ENCODE peak calls at places on chromosome 1, in five cellular contexts. C is CD8-positive, alpha-beta T cell; B is fibroblast of lung; Q is brain microvascular endothelial cell; S is GM23338. E is an unnamed sample.

GRCh38 chr1:108861566-108861965 is 4.7 kb upstream of the AKNAD1 start:
- DNase-seq in C (no peak), B (no peak), Q (no peak), S (no peak), E (no peak)

GRCh38 chr1:220544901-220545303 is 17.0 kb downstream of the MARK1 start:
- DNase-seq in C (no peak), B (peak; percentile 22), Q (no peak), S (peak; percentile 67), E (no peak)

GRCh38 chr1:239717097-239718051 is 331.0 kb downstream of the CHRM3 start:
- DNase-seq in C (no peak), B (no peak), Q (peak; percentile 30), S (no peak), E (no peak)

GRCh38 chr1:115262886-115263285 is 75.2 kb downstream of the NGF start:
- DNase-seq in C (no peak), B (peak; percentile 64), Q (peak; percentile 24), S (no peak), E (no peak)

GRCh38 chr1:108643492-108644333 is 17.2 kb downstream of the HENMT1 start:
- DNase-seq in C (no peak), B (peak; percentile 86), Q (peak; percentile 61), S (peak; percentile 80), E (no peak)

GRCh38 chr1:98340511-98340910 is 321.0 kb upstream of the SNX7 start:
- DNase-seq in C (no peak), B (peak; percentile 25), Q (peak; percentile 38), S (no peak), E (no peak)

GRCh38 chr1:70156529-70157120 is 48.8 kb downstream of the LRRC40 start:
- DNase-seq in C (no peak), B (no peak), Q (peak; percentile 58), S (no peak), E (no peak)

GRCh38 chr1:156099282-156099681 is 15.2 kb upstream of the LMNA start:
- DNase-seq in C (no peak), B (no peak), Q (no peak), S (no peak), E (no peak)

GRCh38 chr1:38029725-38030511 is 16.7 kb downstream of the POU3F1 start:
- DNase-seq in C (no peak), B (peak; percentile 57), Q (peak; percentile 64), S (peak; percentile 53), E (no peak)

GRCh38 chr1:12088607-12089006 is 25.5 kb downstream of the TNFRSF8 start:
- DNase-seq in C (peak; percentile 8), B (no peak), Q (no peak), S (no peak), E (no peak)

GRCh38 chr1:11539850-11540772 is 61.2 kb downstream of the DISP3 start:
- DNase-seq in C (no peak), B (no peak), Q (no peak), S (no peak), E (no peak)

GRCh38 chr1:204420039-204421004 is 8.7 kb upstream of the PPP1R15B start:
- DNase-seq in C (no peak), B (no peak), Q (no peak), S (peak; percentile 31), E (no peak)

GRCh38 chr1:90821152-90821792 is 104.2 kb upstream of the BARHL2 start:
- DNase-seq in C (no peak), B (no peak), Q (no peak), S (no peak), E (no peak)

GRCh38 chr1:25917996-25918395 is 11.8 kb upstream of the STMN1 start:
- DNase-seq in C (no peak), B (no peak), Q (peak; percentile 22), S (no peak), E (no peak)

GRCh38 chr1:228978486-228979324 is 243.4 kb downstream of the RHOU start:
- DNase-seq in C (no peak), B (peak; percentile 60), Q (no peak), S (peak; percentile 34), E (no peak)

GRCh38 chr1:12556368-12556930 is 61.6 kb downstream of the DHRS3 start:
- DNase-seq in C (no peak), B (peak; percentile 87), Q (peak; percentile 88), S (peak; percentile 49), E (no peak)

GRCh38 chr1:19744335-19744743 is 55.4 kb downstream of the TMCO4 start:
- DNase-seq in C (no peak), B (no peak), Q (no peak), S (no peak), E (no peak)

GRCh38 chr1:59135761-59136255 is 161.1 kb upstream of the FGGY start:
- DNase-seq in C (no peak), B (no peak), Q (no peak), S (no peak), E (no peak)

GRCh38 chr1:244603498-244603897 is 49.4 kb upstream of the DESI2 start:
- DNase-seq in C (no peak), B (peak; percentile 65), Q (peak; percentile 12), S (peak; percentile 56), E (no peak)

GRCh38 chr1:201496296-201496690 is 10.6 kb downstream of the CSRP1 start:
- DNase-seq in C (no peak), B (no peak), Q (no peak), S (no peak), E (no peak)

GRCh38 chr1:201498621-201499020 is 8.3 kb downstream of the CSRP1 start:
- DNase-seq in C (no peak), B (no peak), Q (no peak), S (no peak), E (no peak)

GRCh38 chr1:201497935-201498509 is 8.9 kb downstream of the CSRP1 start:
- DNase-seq in C (no peak), B (no peak), Q (no peak), S (no peak), E (no peak)

GRCh38 chr1:201493757-201494617 is 12.9 kb downstream of the CSRP1 start:
- DNase-seq in C (no peak), B (peak; percentile 74), Q (peak; percentile 57), S (no peak), E (no peak)

DNA sequence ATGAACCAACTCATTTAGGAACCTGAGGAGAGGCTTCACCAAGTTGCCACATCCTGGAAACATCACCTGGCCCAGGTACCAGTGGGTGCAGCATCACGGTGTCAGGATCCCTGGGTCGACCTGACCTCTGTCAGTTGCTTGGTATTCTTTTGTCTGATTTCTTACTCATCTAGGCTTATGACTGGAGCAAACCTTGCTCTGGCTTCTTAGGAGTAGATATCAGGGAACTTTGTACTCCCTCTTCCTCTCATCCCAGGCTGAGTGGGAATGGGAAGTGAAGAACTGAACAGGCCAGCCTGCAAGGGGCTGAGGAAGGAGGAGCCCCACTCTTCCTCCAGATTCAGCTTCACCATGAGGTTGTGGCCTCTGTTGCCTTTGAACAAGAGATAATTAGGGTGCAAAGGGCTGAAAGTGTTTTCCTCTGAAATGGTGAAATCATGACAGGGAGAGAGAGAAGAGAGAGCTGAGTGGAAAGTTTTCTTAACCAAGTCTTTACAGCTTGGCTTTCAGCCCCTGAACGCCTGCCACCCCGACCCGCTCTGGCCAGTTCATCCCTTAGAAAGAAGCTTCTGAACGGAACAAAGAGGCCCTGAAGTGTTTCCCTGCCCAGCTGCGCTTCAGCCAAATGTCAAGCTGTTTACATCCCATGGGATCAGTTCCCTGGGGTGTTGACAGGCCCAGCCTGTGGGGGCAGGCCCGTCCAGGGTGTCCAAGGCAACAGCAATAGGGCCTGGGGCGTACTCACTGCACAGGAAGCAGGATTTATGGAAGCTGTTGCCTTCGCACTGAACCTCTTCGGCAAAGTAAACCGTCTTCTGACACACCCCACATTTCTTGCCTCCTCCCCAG is 11.3 kb downstream of the CSRP1 start:
- DNase-seq in C (no peak), B (peak; percentile 95), Q (no peak), S (no peak), E (no peak)
- H3K36me3 ChIP-seq in C (peaks cover 10% of the 10 kb centered on the region), B (peaks cover 21% of the 10 kb centered on the region), Q (peaks cover 87% of the 10 kb centered on the region), S (no peaks in the 10 kb centered on the region), E (peaks cover 31% of the 10 kb centered on the region)

GRCh38 chr1:31065310-31066217 is at the start of gene PUM1:
- DNase-seq in C (peak; percentile 97), B (peak; percentile 96), Q (peak; percentile 96), S (peak; percentile 100), E (peak; percentile 98)
- TF ChIP-seq CTCF in C (no peak), B (no peak), Q (no peak), S (no peak), E (peak; percentile 44)

GRCh38 chr1:212884592-212884991 is 26.5 kb downstream of the FLVCR1 start:
- DNase-seq in C (no peak), B (no peak), Q (no peak), S (no peak), E (no peak)
- H3K36me3 ChIP-seq in C (peaks cover 5% of the 10 kb centered on the region), B (no peaks in the 10 kb centered on the region), Q (peaks cover 37% of the 10 kb centered on the region), S (peaks cover 82% of the 10 kb centered on the region), E (peaks cover 12% of the 10 kb centered on the region)

GRCh38 chr1:236953161-236953560 is 51.1 kb downstream of the MT1HL1 start:
- DNase-seq in C (no peak), B (no peak), Q (no peak), S (no peak), E (no peak)

GRCh38 chr1:236951672-236952071 is 52.6 kb downstream of the MT1HL1 start:
- DNase-seq in C (no peak), B (no peak), Q (no peak), S (no peak), E (no peak)

GRCh38 chr1:236959112-236959511 is 45.1 kb downstream of the MT1HL1 start:
- DNase-seq in C (no peak), B (no peak), Q (no peak), S (no peak), E (no peak)

GRCh38 chr1:236952279-236953003 is 51.8 kb downstream of the MT1HL1 start:
- DNase-seq in C (no peak), B (no peak), Q (no peak), S (peak; percentile 45), E (no peak)

DNA sequence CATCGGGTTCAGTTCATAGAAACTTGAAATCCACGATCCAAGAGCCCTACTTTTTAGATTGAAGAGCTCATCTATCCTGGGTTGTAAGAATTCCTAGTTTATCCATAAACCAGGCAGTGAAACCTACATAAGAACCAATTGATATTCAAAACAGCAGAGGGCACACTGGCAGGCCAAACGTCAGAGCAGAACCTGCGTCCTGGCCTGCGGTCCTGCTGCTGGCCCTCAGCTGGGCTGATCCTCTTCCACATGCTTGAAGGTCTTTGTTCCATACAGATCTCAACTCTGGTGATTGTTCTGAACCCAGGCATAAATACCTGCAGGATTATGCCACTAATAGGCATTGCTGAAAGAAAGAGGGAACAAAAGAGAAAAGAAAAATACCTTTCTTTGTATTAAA is 47.0 kb downstream of the MT1HL1 start:
- DNase-seq in C (no peak), B (no peak), Q (no peak), S (no peak), E (no peak)
- TF ChIP-seq CTCF in C (no peak), B (no peak), Q (no peak), S (peak; percentile 13), E (no peak)

DNA sequence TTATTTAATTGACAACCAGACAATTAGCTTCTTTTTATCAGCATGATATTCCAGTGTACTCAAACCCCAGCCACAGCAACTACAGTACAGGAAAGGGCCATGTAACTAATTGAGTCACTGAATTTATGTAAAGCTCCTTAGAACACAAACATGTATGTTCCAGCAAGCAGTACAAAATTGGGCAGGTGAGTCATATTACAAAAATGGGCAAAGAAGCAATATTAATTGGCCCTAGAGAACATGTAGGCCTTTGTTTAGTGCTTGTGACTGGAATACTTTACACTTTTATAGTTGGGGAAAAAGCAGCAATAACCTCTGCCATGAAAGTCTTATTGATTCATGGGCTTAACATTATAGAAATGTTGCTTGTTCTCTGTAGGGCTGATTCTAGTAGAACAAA is 31.8 kb downstream of the CLEC20A start:
- DNase-seq in C (no peak), B (peak; percentile 54), Q (peak; percentile 29), S (no peak), E (no peak)
- H3K36me3 ChIP-seq in C (no peaks in the 10 kb centered on the region), B (no peaks in the 10 kb centered on the region), Q (peaks cover 10% of the 10 kb centered on the region), S (peaks cover 8% of the 10 kb centered on the region), E (peaks cover 23% of the 10 kb centered on the region)

GRCh38 chr1:35857830-35858229 is 25.2 kb upstream of the AGO1 start:
- DNase-seq in C (no peak), B (peak; percentile 44), Q (peak; percentile 13), S (peak; percentile 47), E (no peak)
- TF ChIP-seq CTCF in C (no peak), B (peak; percentile 29), Q (peak; percentile 36), S (peak; percentile 61), E (no peak)